ENCODE peak calls at places on chromosome 4, in five cellular contexts. F is T-helper 17 cell, J is ecto neural progenitor cell, C is smooth muscle cell of the brain vasculature, U is Calu3. A is an unnamed sample.

GRCh38 chr4:24912252-24913098 is at the start of gene CCDC149:
- DNase-seq in F (no peak), C (no peak), U (peak), J (peak), A (peak)

GRCh38 chr4:186924723-186925122 is 201.1 kb upstream of the FAT1 start:
- DNase-seq in C (no peak), J (no peak), U (no peak), F (no peak), A (no peak)

GRCh38 chr4:92307156-92307555 is 3.4 kb downstream of the GRID2 start:
- DNase-seq in U (no peak), F (no peak), C (no peak), J (no peak), A (no peak)

GRCh38 chr4:147049940-147050852 is 104.5 kb upstream of the TTC29 start:
- DNase-seq in U (no peak), C (no peak), F (no peak), J (no peak), A (no peak)

GRCh38 chr4:79281577-79282359 is 44.1 kb downstream of the NAA11 start:
- DNase-seq in U (no peak), J (no peak), F (no peak), C (no peak), A (no peak)

GRCh38 chr4:23889814-23890269 is at the start of gene PPARGC1A:
- DNase-seq in U (peak), F (no peak), J (peak), C (no peak), A (peak)

GRCh38 chr4:128583753-128584712 is 225.5 kb upstream of the JADE1 start:
- DNase-seq in C (no peak), F (no peak), J (no peak), U (no peak), A (no peak)

GRCh38 chr4:56181140-56181950 is 205.9 kb downstream of the AASDH start:
- DNase-seq in U (no peak), J (no peak), C (no peak), F (no peak), A (no peak)

GRCh38 chr4:118972167-118972566 is 83.5 kb downstream of the SYNPO2 start:
- DNase-seq in F (no peak), J (no peak), U (no peak), C (no peak), A (no peak)

GRCh38 chr4:99811850-99812249 is 4.8 kb upstream of the DAPP1 start:
- DNase-seq in C (no peak), J (no peak), U (peak), F (no peak), A (no peak)

GRCh38 chr4:173005912-173006633 is 162.5 kb upstream of the GALNT7 start:
- DNase-seq in U (no peak), J (no peak), F (no peak), C (no peak), A (no peak)

GRCh38 chr4:14844059-14844458 is 158.2 kb upstream of the CPEB2 start:
- DNase-seq in U (no peak), F (no peak), J (no peak), C (no peak), A (no peak)

A was measured in nephron progenitor cell.